ENCODE peak calls at places on chromosomes 4 and X, in four cellular contexts. M is renal cortical epithelial cell, D is cardiac fibroblast, P is IMR-90. J is an unnamed sample.

GRCh38 chr4:2837110-2837903 is 6.3 kb upstream of the ADD1 start:
- DNase-seq in M (no peak), D (no peak), P (no peak), J (no peak)

GRCh38 chrX:10922158-10922557 is 189.0 kb upstream of the HCCS start:
- DNase-seq in M (peak), D (peak), P (peak), J (no peak)

GRCh38 chr4:139692300-139693012 is 26.8 kb downstream of the MGST2 start:
- DNase-seq in M (no peak), D (peak), P (no peak), J (no peak)

GRCh38 chr4:185396724-185397402 is at the start of gene ANKRD37:
- DNase-seq in M (peak), D (peak), P (peak), J (peak)

GRCh38 chr4:108168672-108169562 is at the start of gene LEF1:
- DNase-seq in M (peak), D (peak), P (peak), J (peak)

GRCh38 chrX:23557070-23557469 is 110.2 kb upstream of the PRDX4 start:
- DNase-seq in M (no peak), D (peak), P (peak), J (peak)

GRCh38 chrX:13938053-13938765 is 91.5 kb downstream of the GEMIN8 start:
- DNase-seq in M (no peak), D (no peak), P (peak), J (peak)

GRCh38 chr4:4260185-4260751 is 12.2 kb upstream of the TMEM128 start:
- DNase-seq in M (peak), D (peak), P (peak), J (peak)

GRCh38 chrX:19964017-19964710 is 26.7 kb downstream of the BCLAF3 start:
- DNase-seq in M (no peak), D (no peak), P (no peak), J (no peak)

GRCh38 chr4:170888660-170889059 is 798.9 kb upstream of the AADAT start:
- DNase-seq in M (no peak), D (no peak), P (no peak), J (no peak)

GRCh38 chrX:357693-358471 is 28.8 kb downstream of the PPP2R3B start:
- DNase-seq in M (no peak), D (peak), P (peak), J (no peak)

GRCh38 chrX:150517303-150517896 is 51.0 kb upstream of the MTM1 start:
- DNase-seq in M (no peak), D (peak), P (peak), J (no peak)

GRCh38 chr4:102684605-102685052 is 76.1 kb downstream of the MANBA start:
- DNase-seq in M (peak), D (peak), P (peak), J (peak)

GRCh38 chr4:76055005-76055404 is 19.1 kb upstream of the CXCL11 start:
- DNase-seq in M (no peak), D (no peak), P (no peak), J (peak)

GRCh38 chr4:71009796-71010588 is 16.5 kb downstream of the DCK start:
- DNase-seq in M (peak), D (peak), P (peak), J (peak)

GRCh38 chrX:138877746-138878145 is 166.2 kb upstream of the FGF13 start:
- DNase-seq in M (peak), D (no peak), P (no peak), J (peak)

GRCh38 chrX:72245461-72246089 is 6.7 kb upstream of the ERCC6L start:
- DNase-seq in M (peak), D (peak), P (peak), J (peak)

GRCh38 chr4:178917756-178918155 is 1475.5 kb upstream of the AGA start:
- DNase-seq in M (no peak), D (no peak), P (no peak), J (no peak)

GRCh38 chr4:26296021-26296420 is 24.8 kb upstream of the RBPJ start:
- DNase-seq in M (no peak), D (no peak), P (no peak), J (no peak)

GRCh38 chr4:139403457-139403856 is 50.5 kb upstream of the RAB33B start:
- DNase-seq in M (peak), D (peak), P (no peak), J (no peak)

GRCh38 chr4:159366966-159367365 is 264.1 kb downstream of the RAPGEF2 start:
- DNase-seq in M (no peak), D (no peak), P (no peak), J (no peak)

GRCh38 chr4:173530326-173531062 is 465 bp upstream of the HAND2 start:
- DNase-seq in M (no peak), D (peak), P (no peak), J (no peak)

GRCh38 chrX:154602226-154602625 is 16.9 kb downstream of the CTAG1B start:
- DNase-seq in M (no peak), D (no peak), P (no peak), J (no peak)

GRCh38 chr4:2834001-2834921 is 9.4 kb upstream of the ADD1 start:
- DNase-seq in M (no peak), D (no peak), P (no peak), J (no peak)